ENCODE peak calls at places on chromosomes 6 and 20, in six cellular contexts. One of them, this sample, is unnamed.
A peak's percentile ranks its signal among the peaks of the same experiment; 100 is the strongest.

GRCh38 chr20:7094438-7094997 is 327.0 kb downstream of the BMP2 start:
- DNase-seq in GM12865: peak; percentile 36
- DNase-seq in foreskin fibroblast: no peak
- DNase-seq in A549: peak; percentile 5
- DNase-seq in choroid plexus epithelial cell: peak; percentile 72
- DNase-seq in dorsolateral prefrontal cortex: peak; percentile 47
- DNase-seq in this sample: no peak

GRCh38 chr20:17562804-17563305 is 7.0 kb upstream of the DSTN start:
- DNase-seq in GM12865: no peak
- DNase-seq in foreskin fibroblast: peak; percentile 78
- DNase-seq in A549: no peak
- DNase-seq in choroid plexus epithelial cell: peak; percentile 90
- DNase-seq in dorsolateral prefrontal cortex: no peak
- DNase-seq in this sample: no peak

GRCh38 chr6:35359744-35360348 is 17.5 kb downstream of the PPARD start:
- DNase-seq in GM12865: no peak
- DNase-seq in foreskin fibroblast: peak; percentile 50
- DNase-seq in A549: no peak
- DNase-seq in choroid plexus epithelial cell: peak; percentile 97
- DNase-seq in dorsolateral prefrontal cortex: peak; percentile 50
- DNase-seq in this sample: no peak

GRCh38 chr6:3753228-3753795 is 1.8 kb upstream of the PXDC1 start:
- DNase-seq in GM12865: no peak
- DNase-seq in foreskin fibroblast: no peak
- DNase-seq in A549: no peak
- DNase-seq in choroid plexus epithelial cell: peak; percentile 63
- DNase-seq in dorsolateral prefrontal cortex: no peak
- DNase-seq in this sample: no peak

GRCh38 chr6:36130672-36131516 is 581 bp downstream of the MAPK13 start:
- DNase-seq in GM12865: peak; percentile 35
- DNase-seq in foreskin fibroblast: peak; percentile 20
- DNase-seq in A549: no peak
- DNase-seq in choroid plexus epithelial cell: peak; percentile 19
- DNase-seq in dorsolateral prefrontal cortex: no peak
- DNase-seq in this sample: no peak

GRCh38 chr6:128438311-128438916 is 82.0 kb downstream of the PTPRK start:
- DNase-seq in GM12865: no peak
- DNase-seq in foreskin fibroblast: no peak
- DNase-seq in A549: no peak
- DNase-seq in choroid plexus epithelial cell: peak; percentile 28
- DNase-seq in dorsolateral prefrontal cortex: peak; percentile 38
- DNase-seq in this sample: no peak

GRCh38 chr6:119158057-119158848 is 79.8 kb upstream of the FAM184A start:
- DNase-seq in GM12865: no peak
- DNase-seq in foreskin fibroblast: peak; percentile 93
- DNase-seq in A549: no peak
- DNase-seq in choroid plexus epithelial cell: peak; percentile 74
- DNase-seq in dorsolateral prefrontal cortex: no peak
- DNase-seq in this sample: no peak

GRCh38 chr6:16267428-16268263 is 29.3 kb downstream of the GMPR start:
- DNase-seq in GM12865: no peak
- DNase-seq in foreskin fibroblast: no peak
- DNase-seq in A549: no peak
- DNase-seq in choroid plexus epithelial cell: no peak
- DNase-seq in dorsolateral prefrontal cortex: no peak
- DNase-seq in this sample: no peak

GRCh38 chr6:25263602-25264001 is 15.6 kb upstream of the CARMIL1 start:
- DNase-seq in GM12865: no peak
- DNase-seq in foreskin fibroblast: peak; percentile 68
- DNase-seq in A549: no peak
- DNase-seq in choroid plexus epithelial cell: peak; percentile 28
- DNase-seq in dorsolateral prefrontal cortex: no peak
- DNase-seq in this sample: no peak

GRCh38 chr6:151493495-151494234 is at the start of gene CCDC170:
- DNase-seq in GM12865: no peak
- DNase-seq in foreskin fibroblast: no peak
- DNase-seq in A549: peak; percentile 25
- DNase-seq in choroid plexus epithelial cell: no peak
- DNase-seq in dorsolateral prefrontal cortex: no peak
- DNase-seq in this sample: peak; percentile 35

GRCh38 chr20:46568570-46569129 is 18.2 kb upstream of the OCSTAMP start:
- DNase-seq in GM12865: no peak
- DNase-seq in foreskin fibroblast: peak; percentile 72
- DNase-seq in A549: no peak
- DNase-seq in choroid plexus epithelial cell: peak; percentile 90
- DNase-seq in dorsolateral prefrontal cortex: peak; percentile 96
- DNase-seq in this sample: no peak

GRCh38 chr20:22379472-22379871 is 204.9 kb downstream of the FOXA2 start:
- DNase-seq in GM12865: no peak
- DNase-seq in foreskin fibroblast: peak; percentile 9
- DNase-seq in A549: no peak
- DNase-seq in choroid plexus epithelial cell: peak; percentile 62
- DNase-seq in dorsolateral prefrontal cortex: no peak
- DNase-seq in this sample: no peak

GRCh38 chr20:672975-673604 is 2.5 kb downstream of the SCRT2 start:
- DNase-seq in GM12865: no peak
- DNase-seq in foreskin fibroblast: no peak
- DNase-seq in A549: peak; percentile 65
- DNase-seq in choroid plexus epithelial cell: no peak
- DNase-seq in dorsolateral prefrontal cortex: no peak
- DNase-seq in this sample: no peak

GRCh38 chr20:13857304-13857703 is 72.5 kb downstream of the NDUFAF5 start:
- DNase-seq in GM12865: no peak
- DNase-seq in foreskin fibroblast: no peak
- DNase-seq in A549: no peak
- DNase-seq in choroid plexus epithelial cell: no peak
- DNase-seq in dorsolateral prefrontal cortex: peak; percentile 41
- DNase-seq in this sample: no peak

GRCh38 chr6:26125015-26125690 is 37.9 kb downstream of the HFE start:
- DNase-seq in GM12865: peak; percentile 51
- DNase-seq in foreskin fibroblast: no peak
- DNase-seq in A549: no peak
- DNase-seq in choroid plexus epithelial cell: peak; percentile 20
- DNase-seq in dorsolateral prefrontal cortex: no peak
- DNase-seq in this sample: no peak

DNA sequence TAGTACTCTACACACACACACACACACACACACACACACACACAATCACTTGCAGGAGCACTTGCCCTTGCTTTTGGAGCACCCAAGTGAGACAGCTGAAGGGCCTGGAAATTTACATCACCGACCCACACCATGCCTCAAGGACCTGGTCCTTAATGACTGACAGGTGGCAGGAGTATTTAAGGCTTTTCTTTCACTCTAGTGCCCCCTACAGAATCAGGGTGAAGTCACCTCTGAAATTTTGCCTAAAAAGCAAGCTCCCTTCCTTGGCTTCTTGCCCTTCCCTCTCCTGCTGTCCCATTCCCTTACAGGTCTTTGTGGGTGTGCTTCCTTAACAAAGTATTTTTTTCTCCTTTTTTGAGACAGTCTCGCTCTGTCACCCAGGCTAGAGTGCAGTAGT is 353.5 kb upstream of the IRAK1BP1 start:
- DNase-seq in GM12865: peak; percentile 17
- DNase-seq in foreskin fibroblast: no peak
- DNase-seq in A549: no peak
- DNase-seq in choroid plexus epithelial cell: no peak
- DNase-seq in dorsolateral prefrontal cortex: no peak
- DNase-seq in this sample: no peak
- TF ChIP-seq CTCF in GM12865: peak; percentile 5
- TF ChIP-seq CTCF in foreskin fibroblast: no peak
- TF ChIP-seq CTCF in A549: no peak
- TF ChIP-seq CTCF in choroid plexus epithelial cell: peak; percentile 37
- TF ChIP-seq CTCF in dorsolateral prefrontal cortex: no peak
- TF ChIP-seq CTCF in this sample: peak; percentile 8

DNA sequence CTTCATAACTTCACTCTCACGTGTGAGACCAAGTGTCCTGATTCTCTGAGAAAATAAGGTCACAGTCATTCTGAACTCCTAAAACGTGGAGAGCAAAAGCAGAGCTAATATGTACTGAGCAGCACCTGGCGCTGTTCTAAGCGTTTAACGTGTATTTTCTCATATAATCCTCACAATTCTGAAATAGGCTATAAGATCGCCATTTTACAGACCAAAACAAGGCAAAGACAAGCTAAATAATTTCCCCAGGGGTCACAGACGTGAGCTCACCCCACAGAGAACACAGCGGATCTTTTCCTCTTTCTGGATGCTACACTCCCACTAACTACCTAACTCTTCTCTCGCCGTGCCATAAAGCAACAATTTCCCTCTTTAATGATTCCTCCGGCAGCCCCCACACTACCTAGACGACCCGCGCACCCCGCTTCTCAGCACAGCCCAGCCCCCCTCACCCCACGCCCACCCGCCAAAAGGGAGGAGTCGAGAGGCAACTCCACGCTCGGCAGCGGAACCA is 636 bp downstream of the SUPT3H start:
- DNase-seq in GM12865: peak; percentile 49
- DNase-seq in foreskin fibroblast: no peak
- DNase-seq in A549: no peak
- DNase-seq in choroid plexus epithelial cell: peak; percentile 43
- DNase-seq in dorsolateral prefrontal cortex: peak; percentile 52
- DNase-seq in this sample: no peak
- TF ChIP-seq CTCF in GM12865: no peak
- TF ChIP-seq CTCF in foreskin fibroblast: no peak
- TF ChIP-seq CTCF in A549: no peak
- TF ChIP-seq CTCF in choroid plexus epithelial cell: no peak
- TF ChIP-seq CTCF in dorsolateral prefrontal cortex: no peak
- TF ChIP-seq CTCF in this sample: no peak

DNA sequence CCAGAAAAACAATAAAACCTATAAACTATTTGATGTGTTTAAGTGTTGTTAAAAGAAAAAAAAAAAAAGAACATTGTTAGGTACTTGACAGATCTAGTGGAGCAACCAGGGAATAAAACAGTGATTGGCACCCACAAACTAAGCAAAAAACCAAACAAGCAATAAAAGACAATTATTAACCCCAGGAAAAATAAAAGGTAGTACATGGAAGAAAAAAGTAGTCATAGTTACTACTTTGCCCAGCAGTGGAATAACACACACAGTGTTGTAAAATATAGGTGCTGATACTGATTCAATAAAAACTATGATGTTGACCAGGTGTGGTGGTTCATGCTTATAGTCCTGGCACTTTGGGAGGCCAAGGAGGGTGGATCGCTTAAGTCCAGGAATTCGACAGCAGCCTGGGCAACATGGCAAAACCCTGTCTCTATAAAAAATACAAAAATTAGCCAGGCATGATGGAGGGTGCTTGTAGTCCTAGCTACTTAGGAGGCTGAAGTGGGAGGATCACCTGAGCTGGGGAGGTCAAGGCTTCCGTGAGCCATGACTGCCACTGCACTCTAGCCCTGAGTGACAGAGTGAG is 43.9 kb downstream of the PIGU start:
- DNase-seq in GM12865: no peak
- DNase-seq in foreskin fibroblast: no peak
- DNase-seq in A549: no peak
- DNase-seq in choroid plexus epithelial cell: no peak
- DNase-seq in dorsolateral prefrontal cortex: no peak
- DNase-seq in this sample: no peak
- TF ChIP-seq CTCF in GM12865: no peak
- TF ChIP-seq CTCF in foreskin fibroblast: no peak
- TF ChIP-seq CTCF in A549: no peak
- TF ChIP-seq CTCF in choroid plexus epithelial cell: no peak
- TF ChIP-seq CTCF in dorsolateral prefrontal cortex: no peak
- TF ChIP-seq CTCF in this sample: no peak

DNA sequence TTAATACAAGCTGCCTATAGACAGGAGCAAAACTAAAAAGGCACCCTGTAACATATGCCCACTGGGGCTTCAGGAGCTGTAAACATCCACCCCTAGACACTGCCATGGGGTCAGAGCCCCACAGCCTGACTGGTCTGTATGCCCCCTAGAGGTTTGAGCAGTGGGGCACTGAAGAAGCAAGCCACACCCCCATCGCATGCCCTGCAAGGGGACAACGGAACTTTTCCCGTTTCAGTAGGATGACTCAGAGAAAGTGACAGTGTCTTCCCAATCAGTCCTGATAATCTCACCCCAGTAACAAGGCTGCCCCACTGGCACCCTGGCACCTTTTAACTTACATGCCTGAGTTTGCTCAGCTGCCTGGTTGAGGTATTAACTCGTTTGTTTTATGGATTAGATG is 35.9 kb downstream of the BEND3 start:
- DNase-seq in GM12865: no peak
- DNase-seq in foreskin fibroblast: no peak
- DNase-seq in A549: no peak
- DNase-seq in choroid plexus epithelial cell: no peak
- DNase-seq in dorsolateral prefrontal cortex: no peak
- DNase-seq in this sample: no peak
- TF ChIP-seq CTCF in GM12865: no peak
- TF ChIP-seq CTCF in foreskin fibroblast: no peak
- TF ChIP-seq CTCF in A549: no peak
- TF ChIP-seq CTCF in choroid plexus epithelial cell: no peak
- TF ChIP-seq CTCF in dorsolateral prefrontal cortex: no peak
- TF ChIP-seq CTCF in this sample: no peak

GRCh38 chr6:76217606-76218005 is 145.1 kb upstream of the IMPG1 start:
- DNase-seq in GM12865: no peak
- DNase-seq in foreskin fibroblast: no peak
- DNase-seq in A549: no peak
- DNase-seq in choroid plexus epithelial cell: no peak
- DNase-seq in dorsolateral prefrontal cortex: no peak
- DNase-seq in this sample: no peak
- TF ChIP-seq CTCF in GM12865: no peak
- TF ChIP-seq CTCF in foreskin fibroblast: no peak
- TF ChIP-seq CTCF in A549: no peak
- TF ChIP-seq CTCF in choroid plexus epithelial cell: no peak
- TF ChIP-seq CTCF in dorsolateral prefrontal cortex: no peak
- TF ChIP-seq CTCF in this sample: no peak

GRCh38 chr6:69868252-69868804 is 2.0 kb downstream of the COL19A1 start:
- DNase-seq in GM12865: no peak
- DNase-seq in foreskin fibroblast: no peak
- DNase-seq in A549: no peak
- DNase-seq in choroid plexus epithelial cell: no peak
- DNase-seq in dorsolateral prefrontal cortex: no peak
- DNase-seq in this sample: no peak
- TF ChIP-seq CTCF in GM12865: no peak
- TF ChIP-seq CTCF in foreskin fibroblast: no peak
- TF ChIP-seq CTCF in A549: no peak
- TF ChIP-seq CTCF in choroid plexus epithelial cell: no peak
- TF ChIP-seq CTCF in dorsolateral prefrontal cortex: no peak
- TF ChIP-seq CTCF in this sample: no peak